ENCODE peak calls at places on chromosomes 13 and 19, in ten cellular contexts. L is NCI-H1436; K is fibroblast of lung; F is T1000; U is anterior cingulate cortex; J is skeletal muscle cell; V is stimulated activated CD8-positive, alpha-beta memory T cell treated with anti-CD3 and anti-CD28 coated beads, Interleukin-15, amount 100 ng/mL, for 24 hours; T is occipital lobe; E is PC-3; D is naive thymus-derived CD8-positive, alpha-beta T cell. M is an unnamed sample.

GRCh38 chr13:97431365-97431764 is 2.6 kb upstream of the RAP2A start:
- DNase-seq in F (no peak), V (no peak), T (no peak), J (no peak), D (no peak), K (no peak), E (no peak), L (no peak), U (no peak), M (no peak)

GRCh38 chr19:47518139-47518538 is 3.3 kb upstream of the NAPA start:
- DNase-seq in E (no peak), K (no peak), T (no peak), U (no peak), L (no peak), F (no peak), V (peak; percentile 29), J (no peak), D (peak; percentile 64), M (no peak)

GRCh38 chr19:29665215-29665825 is at the start of gene PLEKHF1:
- DNase-seq in L (peak; percentile 33), U (peak; percentile 53), D (peak; percentile 57), V (peak; percentile 75), T (peak; percentile 89), F (peak; percentile 66), E (peak; percentile 77), J (no peak), K (peak; percentile 75), M (peak; percentile 91)

GRCh38 chr19:13906525-13906904 is 514 bp downstream of the CC2D1A start:
- DNase-seq in F (no peak), J (no peak), E (peak; percentile 43), L (no peak), T (no peak), D (no peak), K (no peak), U (no peak), V (no peak), M (no peak)

GRCh38 chr13:25902946-25903345 is 148.9 kb downstream of the SHISA2 start:
- DNase-seq in U (no peak), J (no peak), D (no peak), V (no peak), F (no peak), K (no peak), T (no peak), L (no peak), E (no peak), M (no peak)

GRCh38 chr13:113964251-113964995 is 9.5 kb downstream of the C13orf46 start:
- DNase-seq in F (no peak), L (no peak), U (no peak), D (no peak), V (no peak), E (no peak), T (no peak), J (no peak), K (no peak), M (no peak)

GRCh38 chr13:46168341-46168740 is 13.6 kb downstream of the LCP1 start:
- DNase-seq in L (no peak), E (no peak), T (no peak), U (no peak), K (no peak), D (no peak), F (no peak), V (no peak), J (peak; percentile 81), M (no peak)

GRCh38 chr19:15154002-15154612 is 46.7 kb downstream of the NOTCH3 start:
- DNase-seq in D (peak; percentile 19), J (no peak), T (no peak), F (no peak), U (no peak), V (no peak), E (peak; percentile 74), L (no peak), K (peak; percentile 52), M (peak; percentile 68)

GRCh38 chr13:32284927-32285632 is 30.1 kb downstream of the ZAR1L start:
- DNase-seq in L (no peak), K (peak; percentile 65), J (peak; percentile 81), E (peak; percentile 82), V (no peak), U (no peak), F (no peak), D (no peak), T (peak; percentile 12), M (no peak)

GRCh38 chr13:73765651-73766384 is 368.4 kb downstream of the KLF12 start:
- DNase-seq in U (peak; percentile 68), E (no peak), T (peak; percentile 13), V (no peak), J (peak; percentile 56), L (peak; percentile 91), K (peak; percentile 74), D (peak; percentile 91), F (no peak), M (no peak)

GRCh38 chr13:77300176-77301141 is 26.4 kb downstream of the MYCBP2 start:
- DNase-seq in V (no peak), F (no peak), E (peak; percentile 23), T (no peak), D (no peak), J (peak; percentile 41), K (peak; percentile 84), L (no peak), U (no peak), M (no peak)

GRCh38 chr19:13841339-13842293 is 35.3 kb upstream of the NANOS3 start:
- DNase-seq in D (no peak), F (no peak), E (peak; percentile 57), V (no peak), T (no peak), U (no peak), K (no peak), J (no peak), L (no peak), M (no peak)

GRCh38 chr19:56270676-56271075 is 1.9 kb upstream of the EDDM13 start:
- DNase-seq in E (peak; percentile 9), F (no peak), K (no peak), L (no peak), J (no peak), D (no peak), T (no peak), U (no peak), V (no peak), M (no peak)

GRCh38 chr13:100203696-100204367 is 114.9 kb downstream of the PCCA start:
- DNase-seq in D (no peak), F (no peak), J (no peak), L (no peak), U (no peak), V (no peak), K (peak; percentile 39), E (peak; percentile 36), T (no peak), M (no peak)

GRCh38 chr13:51315658-51316057 is 23.8 kb upstream of the SERPINE3 start:
- DNase-seq in L (no peak), E (no peak), U (no peak), T (no peak), F (no peak), V (no peak), D (no peak), J (peak; percentile 56), K (peak; percentile 11), M (no peak)

GRCh38 chr13:102870677-102871415 is 25.0 kb downstream of the ERCC5 start:
- DNase-seq in F (no peak), U (peak; percentile 13), T (peak; percentile 30), L (peak; percentile 47), E (peak; percentile 63), V (no peak), D (peak; percentile 36), J (no peak), K (peak; percentile 65), M (peak; percentile 32)

GRCh38 chr19:17471410-17472125 is 1.2 kb downstream of the SLC27A1 start:
- DNase-seq in K (no peak), D (no peak), L (no peak), F (no peak), T (no peak), E (no peak), V (no peak), J (no peak), U (no peak), M (no peak)

GRCh38 chr13:92463134-92463533 is 763.5 kb upstream of the GPC6 start:
- DNase-seq in L (no peak), D (no peak), V (no peak), T (no peak), K (no peak), E (no peak), J (no peak), F (no peak), U (no peak), M (no peak)

GRCh38 chr19:55041627-55042343 is 3.7 kb upstream of the GP6 start:
- DNase-seq in F (no peak), T (no peak), J (no peak), L (no peak), V (no peak), D (no peak), U (no peak), K (no peak), E (no peak), M (no peak)

GRCh38 chr13:26075498-26075897 is 23.7 kb upstream of the SHISA2 start:
- DNase-seq in L (no peak), K (no peak), F (no peak), T (no peak), J (no peak), D (no peak), V (no peak), E (peak; percentile 16), U (no peak), M (no peak)

GRCh38 chr13:111947026-111947810 is 119.7 kb upstream of the SOX1 start:
- DNase-seq in F (no peak), E (no peak), U (no peak), D (no peak), K (no peak), V (no peak), L (peak; percentile 54), T (no peak), J (no peak), M (no peak)

GRCh38 chr19:8910775-8911414 is 78.7 kb downstream of the MBD3L1 start:
- DNase-seq in D (no peak), K (no peak), F (no peak), E (no peak), L (no peak), V (no peak), T (no peak), J (no peak), U (no peak), M (no peak)

GRCh38 chr13:114145722-114146121 is 13.3 kb upstream of the RASA3 start:
- DNase-seq in D (no peak), E (no peak), U (no peak), V (no peak), F (no peak), L (no peak), K (no peak), T (no peak), J (no peak), M (no peak)

GRCh38 chr13:100566543-100566942 is 22.0 kb downstream of the GGACT start:
- DNase-seq in U (no peak), J (no peak), F (no peak), T (no peak), V (no peak), L (no peak), K (no peak), E (peak; percentile 69), D (no peak), M (no peak)

GRCh38 chr19:662207-662961 is 630 bp downstream of the RNF126 start:
- DNase-seq in J (no peak), E (peak; percentile 38), F (no peak), U (no peak), K (no peak), L (peak; percentile 20), V (no peak), D (peak; percentile 69), T (no peak), M (peak; percentile 85)